ENCODE peak calls at places on chromosomes 5 and 9, in six cellular contexts. One of them, this sample, is unnamed.
A peak's percentile ranks its signal among the peaks of the same experiment; 100 is the strongest.

GRCh38 chr5:78611161-78611605 is 37.4 kb downstream of the LHFPL2 start:
- DNase-seq in IMR-90: peak; percentile 50
- DNase-seq in neuronal stem cell: peak; percentile 21
- DNase-seq in H9: peak; percentile 76
- DNase-seq in H1: peak; percentile 10
- DNase-seq in mesenchymal stem cell: peak; percentile 61
- DNase-seq in this sample: peak; percentile 41

GRCh38 chr9:136855461-136856077 is 3.4 kb downstream of the MAMDC4 start:
- DNase-seq in H9: no peak
- DNase-seq in mesenchymal stem cell: no peak
- DNase-seq in neuronal stem cell: no peak
- DNase-seq in IMR-90: no peak
- DNase-seq in H1: no peak
- DNase-seq in this sample: no peak

GRCh38 chr5:19795218-19795617 is 192.8 kb downstream of the CDH18 start:
- DNase-seq in H9: no peak
- DNase-seq in neuronal stem cell: no peak
- DNase-seq in H1: peak; percentile 3
- DNase-seq in IMR-90: peak; percentile 57
- DNase-seq in mesenchymal stem cell: peak; percentile 41
- DNase-seq in this sample: peak; percentile 6

GRCh38 chr5:172490739-172491461 is 36.6 kb upstream of the SH3PXD2B start:
- DNase-seq in IMR-90: no peak
- DNase-seq in H9: peak; percentile 11
- DNase-seq in neuronal stem cell: no peak
- DNase-seq in mesenchymal stem cell: no peak
- DNase-seq in H1: no peak
- DNase-seq in this sample: no peak

GRCh38 chr5:132445930-132446329 is 44.6 kb downstream of the IRF1 start:
- DNase-seq in IMR-90: no peak
- DNase-seq in H1: no peak
- DNase-seq in neuronal stem cell: no peak
- DNase-seq in H9: no peak
- DNase-seq in mesenchymal stem cell: no peak
- DNase-seq in this sample: peak; percentile 68

GRCh38 chr9:129550199-129550839 is 70.6 kb downstream of the C9orf50 start:
- DNase-seq in IMR-90: peak; percentile 70
- DNase-seq in mesenchymal stem cell: peak; percentile 66
- DNase-seq in neuronal stem cell: no peak
- DNase-seq in H1: no peak
- DNase-seq in H9: no peak
- DNase-seq in this sample: peak; percentile 61

GRCh38 chr9:115969096-115969495 is 184.5 kb upstream of the PAPPA start:
- DNase-seq in H9: no peak
- DNase-seq in mesenchymal stem cell: no peak
- DNase-seq in IMR-90: no peak
- DNase-seq in H1: no peak
- DNase-seq in neuronal stem cell: no peak
- DNase-seq in this sample: no peak

GRCh38 chr5:130323804-130324454 is 419.7 kb downstream of the CHSY3 start:
- DNase-seq in IMR-90: no peak
- DNase-seq in H1: no peak
- DNase-seq in neuronal stem cell: no peak
- DNase-seq in mesenchymal stem cell: peak; percentile 43
- DNase-seq in H9: no peak
- DNase-seq in this sample: peak; percentile 32

GRCh38 chr5:66498791-66499207 is 97.4 kb upstream of the MAST4 start:
- DNase-seq in H1: no peak
- DNase-seq in neuronal stem cell: no peak
- DNase-seq in mesenchymal stem cell: no peak
- DNase-seq in H9: no peak
- DNase-seq in IMR-90: no peak
- DNase-seq in this sample: peak; percentile 48

GRCh38 chr9:136608331-136609159 is 54.2 kb upstream of the EGFL7 start:
- DNase-seq in neuronal stem cell: no peak
- DNase-seq in IMR-90: no peak
- DNase-seq in H9: no peak
- DNase-seq in mesenchymal stem cell: no peak
- DNase-seq in H1: no peak
- DNase-seq in this sample: no peak

GRCh38 chr5:31225118-31225517 is 31.6 kb downstream of the CDH6 start:
- DNase-seq in mesenchymal stem cell: peak; percentile 58
- DNase-seq in H9: no peak
- DNase-seq in IMR-90: peak; percentile 98
- DNase-seq in H1: no peak
- DNase-seq in neuronal stem cell: no peak
- DNase-seq in this sample: no peak

GRCh38 chr5:134545070-134545868 is 19.8 kb downstream of the JADE2 start:
- DNase-seq in H1: no peak
- DNase-seq in H9: no peak
- DNase-seq in neuronal stem cell: no peak
- DNase-seq in mesenchymal stem cell: peak; percentile 87
- DNase-seq in IMR-90: no peak
- DNase-seq in this sample: no peak

GRCh38 chr9:98781588-98782383 is 14.6 kb downstream of the ANKS6 start:
- DNase-seq in H9: no peak
- DNase-seq in H1: no peak
- DNase-seq in neuronal stem cell: no peak
- DNase-seq in mesenchymal stem cell: no peak
- DNase-seq in IMR-90: no peak
- DNase-seq in this sample: peak; percentile 68

GRCh38 chr9:19513671-19514275 is 105.0 kb downstream of the ACER2 start:
- DNase-seq in H9: no peak
- DNase-seq in mesenchymal stem cell: no peak
- DNase-seq in IMR-90: no peak
- DNase-seq in neuronal stem cell: no peak
- DNase-seq in H1: no peak
- DNase-seq in this sample: no peak

GRCh38 chr5:39624890-39625289 is 200.1 kb upstream of the DAB2 start:
- DNase-seq in H1: no peak
- DNase-seq in H9: no peak
- DNase-seq in IMR-90: no peak
- DNase-seq in neuronal stem cell: no peak
- DNase-seq in mesenchymal stem cell: no peak
- DNase-seq in this sample: no peak

GRCh38 chr5:39631948-39632347 is 207.2 kb upstream of the DAB2 start:
- DNase-seq in H1: no peak
- DNase-seq in neuronal stem cell: no peak
- DNase-seq in IMR-90: no peak
- DNase-seq in mesenchymal stem cell: no peak
- DNase-seq in H9: no peak
- DNase-seq in this sample: no peak

GRCh38 chr5:39629946-39630345 is 205.2 kb upstream of the DAB2 start:
- DNase-seq in IMR-90: no peak
- DNase-seq in neuronal stem cell: no peak
- DNase-seq in H1: no peak
- DNase-seq in H9: no peak
- DNase-seq in mesenchymal stem cell: no peak
- DNase-seq in this sample: no peak

GRCh38 chr5:39624268-39624886 is 199.6 kb upstream of the DAB2 start:
- DNase-seq in mesenchymal stem cell: peak; percentile 52
- DNase-seq in H1: no peak
- DNase-seq in H9: no peak
- DNase-seq in neuronal stem cell: no peak
- DNase-seq in IMR-90: peak; percentile 8
- DNase-seq in this sample: peak; percentile 76

GRCh38 chr5:39628348-39628747 is 203.6 kb upstream of the DAB2 start:
- DNase-seq in IMR-90: no peak
- DNase-seq in H1: no peak
- DNase-seq in mesenchymal stem cell: no peak
- DNase-seq in neuronal stem cell: no peak
- DNase-seq in H9: no peak
- DNase-seq in this sample: no peak
- H3K4me2 ChIP-seq in IMR-90: no peak overlapping the region
- H3K4me2 ChIP-seq in H1: no peak overlapping the region
- H3K4me2 ChIP-seq in mesenchymal stem cell: no peak overlapping the region
- H3K4me2 ChIP-seq in neuronal stem cell: no peak overlapping the region
- H3K4me2 ChIP-seq in H9: no peak overlapping the region
- H3K4me2 ChIP-seq in this sample: no peak overlapping the region

GRCh38 chr9:89811896-89812450 is 207.2 kb downstream of the GADD45G start:
- DNase-seq in H9: no peak
- DNase-seq in mesenchymal stem cell: no peak
- DNase-seq in neuronal stem cell: no peak
- DNase-seq in IMR-90: no peak
- DNase-seq in H1: no peak
- DNase-seq in this sample: no peak
- H4K91ac ChIP-seq in H9: no peak overlapping the region
- H4K91ac ChIP-seq in mesenchymal stem cell: no peak overlapping the region
- H4K91ac ChIP-seq in neuronal stem cell: no peak overlapping the region
- H4K91ac ChIP-seq in IMR-90: no peak overlapping the region
- H4K91ac ChIP-seq in H1: no peak overlapping the region
- H4K91ac ChIP-seq in this sample: no peak overlapping the region

DNA sequence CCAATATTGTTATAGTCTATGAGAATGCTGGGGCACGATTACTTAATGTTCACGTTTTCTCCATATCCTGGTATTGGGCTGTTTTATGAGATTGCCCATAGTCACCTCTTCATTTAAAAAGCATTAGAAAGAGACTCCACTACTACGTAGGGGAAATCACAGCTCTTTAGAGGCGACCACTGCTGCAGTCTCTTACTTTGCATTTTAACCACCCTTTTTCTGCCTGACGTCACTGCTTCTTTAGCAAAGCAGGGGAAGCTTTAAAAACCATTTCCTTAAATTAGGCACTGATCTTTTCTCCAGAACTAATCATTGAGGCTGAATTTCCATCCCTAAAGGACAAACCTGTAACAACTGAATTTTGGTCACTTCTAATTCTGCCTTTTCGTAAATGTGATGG is 38.9 kb downstream of the ZNF608 start:
- DNase-seq in H1: no peak
- DNase-seq in mesenchymal stem cell: no peak
- DNase-seq in neuronal stem cell: no peak
- DNase-seq in IMR-90: no peak
- DNase-seq in H9: no peak
- DNase-seq in this sample: no peak
- H3K4me2 ChIP-seq in H1: peak overlapping the region; percentile 47
- H3K4me2 ChIP-seq in mesenchymal stem cell: no peak overlapping the region
- H3K4me2 ChIP-seq in neuronal stem cell: peak overlapping the region; percentile 28
- H3K4me2 ChIP-seq in IMR-90: no peak overlapping the region
- H3K4me2 ChIP-seq in H9: peak overlapping the region; percentile 2
- H3K4me2 ChIP-seq in this sample: no peak overlapping the region

GRCh38 chr5:58122157-58122556 is 337.7 kb downstream of the PLK2 start:
- DNase-seq in mesenchymal stem cell: no peak
- DNase-seq in H9: no peak
- DNase-seq in H1: no peak
- DNase-seq in neuronal stem cell: no peak
- DNase-seq in IMR-90: no peak
- DNase-seq in this sample: no peak
- H4K91ac ChIP-seq in mesenchymal stem cell: no peak overlapping the region
- H4K91ac ChIP-seq in H9: no peak overlapping the region
- H4K91ac ChIP-seq in H1: no peak overlapping the region
- H4K91ac ChIP-seq in neuronal stem cell: no peak overlapping the region
- H4K91ac ChIP-seq in IMR-90: no peak overlapping the region
- H4K91ac ChIP-seq in this sample: no peak overlapping the region

This sample was measured in trophoblast cell.